ENCODE peak calls at places on chromosomes 1 and 21, in seven cellular contexts. K, I, P, F, S, N and W are unnamed samples.

GRCh38 chr1:32900956-32901822 is at the start of gene TMEM54:
- DNase-seq in F (peak), I (no peak), P (peak), K (no peak), S (no peak), N (peak), W (peak)

GRCh38 chr1:27527223-27527856 is 37.4 kb upstream of the WASF2 start:
- DNase-seq in K (peak), I (no peak), P (peak), S (peak), N (peak), F (no peak), W (peak)

GRCh38 chr1:216566809-216567208 is 143.6 kb upstream of the USH2A start:
- DNase-seq in I (no peak), K (no peak), F (peak), N (no peak), P (peak), S (no peak), W (no peak)

GRCh38 chr21:38699048-38699447 is 106.7 kb upstream of the ETS2 start:
- DNase-seq in F (no peak), I (no peak), N (peak), K (no peak), S (no peak), P (no peak), W (no peak)

GRCh38 chr1:198123146-198123545 is 33.7 kb upstream of the NEK7 start:
- DNase-seq in K (no peak), F (peak), S (no peak), N (no peak), I (peak), P (peak), W (no peak)

GRCh38 chr1:212037900-212038299 is 2.4 kb downstream of the DTL start:
- DNase-seq in P (no peak), K (no peak), I (no peak), S (no peak), N (no peak), F (no peak), W (no peak)

GRCh38 chr1:6979003-6979577 is 193.8 kb downstream of the CAMTA1 start:
- DNase-seq in I (no peak), F (no peak), P (no peak), K (no peak), S (no peak), N (no peak), W (no peak)

GRCh38 chr1:39564941-39565340 is 11.6 kb downstream of the PABPC4 start:
- DNase-seq in F (no peak), N (no peak), I (no peak), K (no peak), S (no peak), P (no peak), W (no peak)

GRCh38 chr1:91511386-91511785 is 10.7 kb downstream of the CDC7 start:
- DNase-seq in I (no peak), S (no peak), F (peak), N (no peak), K (peak), P (peak), W (peak)

GRCh38 chr21:46448108-46448507 is 10.6 kb upstream of the DIP2A start:
- DNase-seq in I (no peak), N (no peak), F (no peak), S (no peak), P (no peak), K (no peak), W (no peak)

GRCh38 chr1:165598676-165599059 is 32.4 kb upstream of the MGST3 start:
- DNase-seq in K (no peak), S (no peak), N (no peak), F (no peak), P (no peak), I (no peak), W (no peak)

GRCh38 chr1:171910786-171911185 is 69.5 kb downstream of the DNM3 start:
- DNase-seq in F (no peak), N (no peak), I (no peak), S (no peak), P (no peak), K (no peak), W (no peak)

GRCh38 chr21:44255519-44255981 is 6.1 kb downstream of the DNMT3L start:
- DNase-seq in I (no peak), P (no peak), F (no peak), K (no peak), N (peak), S (no peak), W (no peak)

GRCh38 chr21:14985306-14985705 is 79.5 kb downstream of the NRIP1 start:
- DNase-seq in F (no peak), I (no peak), S (no peak), K (no peak), P (no peak), N (no peak), W (no peak)

GRCh38 chr1:5975133-5975880 is 16.9 kb downstream of the NPHP4 start:
- DNase-seq in S (peak), I (peak), F (peak), P (peak), K (peak), N (peak), W (peak)

GRCh38 chr1:101438359-101438758 is 201.5 kb downstream of the S1PR1 start:
- DNase-seq in S (no peak), F (peak), I (peak), K (no peak), N (no peak), P (peak), W (peak)

GRCh38 chr1:19477284-19478240 is 7.8 kb downstream of the CAPZB start:
- DNase-seq in P (no peak), I (no peak), K (no peak), N (no peak), F (no peak), S (no peak), W (peak)

GRCh38 chr1:104018922-104019674 is 269.4 kb downstream of the AMY1C start:
- DNase-seq in F (no peak), P (no peak), I (no peak), S (no peak), K (no peak), N (peak), W (no peak)

GRCh38 chr1:17861685-17862084 is 106.6 kb downstream of the ACTL8 start:
- DNase-seq in F (no peak), P (no peak), I (no peak), N (peak), K (no peak), S (no peak), W (no peak)

GRCh38 chr1:203796223-203796747 is 862 bp downstream of the ZBED6 start:
- DNase-seq in F (peak), P (no peak), S (no peak), N (no peak), I (no peak), K (peak), W (peak)

GRCh38 chr1:19123837-19124236 is 86.2 kb downstream of the UBR4 start:
- DNase-seq in K (peak), N (no peak), S (no peak), I (no peak), P (no peak), F (no peak), W (peak)

GRCh38 chr1:80656011-80656627 is 1144.6 kb upstream of the ADGRL2 start:
- DNase-seq in N (peak), S (no peak), I (no peak), K (no peak), F (peak), P (no peak), W (no peak)

GRCh38 chr1:183185941-183186490 is at the start of gene LAMC2:
- DNase-seq in P (no peak), I (no peak), N (peak), K (no peak), F (peak), S (no peak), W (no peak)

GRCh38 chr1:205748398-205749093 is 1.4 kb downstream of the NUCKS1 start:
- DNase-seq in P (peak), N (no peak), S (peak), K (peak), F (peak), I (no peak), W (no peak)

GRCh38 chr1:9842073-9842711 is 18.4 kb upstream of the CLSTN1 start:
- DNase-seq in S (peak), K (no peak), F (no peak), I (no peak), N (no peak), P (no peak), W (no peak)

GRCh38 chr1:63859480-63860275 is 85.9 kb downstream of the ROR1 start:
- DNase-seq in F (no peak), S (no peak), K (no peak), N (no peak), P (no peak), I (no peak), W (no peak)

GRCh38 chr1:183739640-183740385 is 65.1 kb upstream of the RGL1 start:
- DNase-seq in S (no peak), P (no peak), N (no peak), F (no peak), K (no peak), I (no peak), W (no peak)